ENCODE peak calls at places on chromosomes 3 and 15, in four cellular contexts. W is IMR-90, K is K562, C is GM12878. Q is an unnamed sample.

GRCh38 chr3:13549513-13550256 is 760 bp downstream of the FBLN2 start:
- DNase-seq in W (no peak), C (no peak), K (no peak), Q (no peak)

GRCh38 chr3:187743195-187744141 is 1.8 kb downstream of the BCL6 start:
- DNase-seq in C (no peak), W (peak; percentile 46), K (peak; percentile 53), Q (peak; percentile 39)

GRCh38 chr15:37081985-37082384 is 18.4 kb downstream of the MEIS2 start:
- DNase-seq in K (no peak), W (no peak), C (no peak), Q (no peak)

GRCh38 chr15:26772588-26773484 is at the start of gene GABRB3:
- DNase-seq in K (no peak), C (no peak), W (no peak), Q (no peak)

GRCh38 chr3:185939721-185940120 is 1.9 kb upstream of the TRA2B start:
- DNase-seq in K (no peak), W (no peak), C (no peak), Q (no peak)

GRCh38 chr3:169907476-169907875 is 3.9 kb upstream of the SAMD7 start:
- DNase-seq in C (no peak), K (no peak), W (no peak), Q (no peak)

GRCh38 chr15:88610756-88611231 is 10.3 kb upstream of the AEN start:
- DNase-seq in W (peak; percentile 13), K (no peak), C (no peak), Q (no peak)

GRCh38 chr3:36373084-36373483 is 7.2 kb upstream of the STAC start:
- DNase-seq in K (no peak), C (no peak), W (peak; percentile 7), Q (peak; percentile 8)

GRCh38 chr15:49187537-49188245 is 17.6 kb downstream of the GALK2 start:
- DNase-seq in K (no peak), C (no peak), W (peak; percentile 76), Q (no peak)

GRCh38 chr3:183178833-183179549 is 16.5 kb upstream of the LAMP3 start:
- DNase-seq in K (peak; percentile 65), W (no peak), C (no peak), Q (peak; percentile 37)

GRCh38 chr3:20563236-20563635 is 377.2 kb upstream of the SGO1 start:
- DNase-seq in C (no peak), K (no peak), W (no peak), Q (no peak)

GRCh38 chr3:127408022-127408683 is 120.3 kb upstream of the PRR20G start:
- DNase-seq in K (no peak), W (no peak), C (no peak), Q (no peak)

GRCh38 chr15:78046796-78047341 is 30.6 kb downstream of the TBC1D2B start:
- DNase-seq in W (no peak), K (no peak), C (no peak), Q (no peak)

GRCh38 chr3:71225285-71225684 is 358.2 kb downstream of the FOXP1 start:
- DNase-seq in K (no peak), C (no peak), W (peak; percentile 73), Q (peak; percentile 61)

DNA sequence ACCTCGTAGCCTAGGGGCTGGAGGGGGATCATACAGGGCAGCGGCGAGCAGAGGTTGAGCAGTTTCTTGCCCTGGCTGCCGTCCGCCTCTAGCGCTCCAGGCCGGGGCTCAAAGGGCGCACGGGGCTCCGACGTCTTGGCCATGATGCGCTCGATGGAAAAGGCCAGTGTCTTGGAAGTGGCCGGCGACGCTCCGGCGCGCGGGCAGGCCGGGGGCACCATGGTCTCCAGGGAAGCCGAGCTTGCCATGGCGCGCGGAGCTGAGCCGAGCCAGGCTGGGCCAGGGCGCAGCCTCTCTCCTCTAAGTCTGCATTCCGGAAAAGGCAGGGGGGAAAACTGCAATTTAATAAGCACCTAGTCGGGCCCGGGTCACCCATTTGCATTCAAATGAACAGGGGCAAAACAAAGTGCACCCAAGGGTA is 719 bp downstream of the FEZF2 start:
- DNase-seq in C (no peak), K (no peak), W (no peak), Q (no peak)
- TF ChIP-seq FOS in C (no peak), K (no peak), W (no peak), Q (no peak)

GRCh38 chr15:76060098-76060989 is 559 bp downstream of the TMEM266 start:
- DNase-seq in W (no peak), K (no peak), C (peak; percentile 34), Q (peak; percentile 6)
- TF ChIP-seq FOS in W (no peak), K (no peak), C (no peak), Q (no peak)

DNA sequence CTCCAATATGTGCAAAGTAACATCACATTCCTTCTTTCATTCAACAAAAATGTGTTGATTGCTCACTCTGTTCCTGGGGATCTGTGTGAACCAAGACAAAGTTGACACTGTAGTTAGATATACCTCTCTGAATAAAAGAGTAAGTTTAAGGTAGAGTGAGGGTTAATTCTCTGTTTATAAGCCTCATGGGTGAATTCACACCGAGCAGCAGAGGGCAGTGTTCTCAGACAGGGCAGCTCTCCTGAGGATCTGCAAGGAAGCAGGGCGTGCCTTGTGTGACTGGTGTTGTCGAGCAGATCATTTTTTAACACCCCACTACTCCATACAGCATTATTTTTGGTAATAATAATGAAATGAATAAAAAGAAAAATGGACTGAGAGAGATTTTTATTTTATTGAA is 34.4 kb downstream of the PAQR9 start:
- DNase-seq in K (peak; percentile 70), W (peak; percentile 61), C (no peak), Q (peak; percentile 21)
- TF ChIP-seq FOS in K (no peak), W (no peak), C (no peak), Q (no peak)

GRCh38 chr15:72341361-72341760 is 21.4 kb upstream of the CELF6 start:
- DNase-seq in K (peak; percentile 30), W (no peak), C (no peak), Q (no peak)
- TF ChIP-seq FOS in K (no peak), W (no peak), C (no peak), Q (no peak)

GRCh38 chr3:133717424-133717823 is 28.8 kb upstream of the TF start:
- DNase-seq in W (no peak), K (no peak), C (no peak), Q (no peak)
- TF ChIP-seq FOS in W (no peak), K (no peak), C (no peak), Q (no peak)

DNA sequence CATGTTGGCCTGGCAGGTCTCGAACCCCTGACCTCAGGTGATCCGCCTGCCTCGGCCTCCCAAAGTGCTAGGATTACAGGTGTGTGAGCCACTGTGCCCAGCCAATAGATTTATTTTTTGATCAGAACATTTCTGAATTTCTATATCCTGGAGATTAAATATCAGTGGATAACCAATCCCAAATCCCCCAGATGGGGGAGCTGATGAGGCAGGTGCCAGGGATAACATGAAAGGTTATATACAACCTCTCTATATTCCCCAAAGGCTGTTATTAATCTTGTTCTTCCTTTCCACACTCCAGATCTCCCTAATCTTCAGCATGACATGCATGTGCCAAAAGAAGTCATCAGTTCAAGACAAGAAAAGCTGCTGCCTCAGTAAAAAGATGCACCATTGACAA is 112.3 kb downstream of the WDR76 start:
- DNase-seq in W (peak; percentile 33), K (peak; percentile 20), C (no peak), Q (peak; percentile 64)
- TF ChIP-seq FOS in W (no peak), K (no peak), C (no peak), Q (no peak)

DNA sequence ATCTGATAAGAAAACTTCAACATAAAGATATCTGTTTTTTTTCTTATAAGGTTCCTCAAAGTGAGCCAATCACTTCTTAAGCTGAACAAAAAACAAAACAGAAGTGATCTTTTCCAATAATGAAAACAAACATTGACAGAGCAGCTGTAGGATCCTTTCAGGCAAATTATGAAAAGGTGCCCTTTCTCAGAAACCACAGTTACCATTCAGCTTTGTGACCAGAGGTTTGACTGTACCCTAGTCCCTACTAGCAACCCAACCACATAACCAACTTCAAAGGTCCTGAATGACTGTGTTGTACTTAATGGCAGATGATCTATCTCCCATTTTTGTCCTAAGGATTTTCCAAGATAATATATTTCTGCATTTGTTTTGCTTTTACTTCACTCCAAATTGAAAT is 39.4 kb upstream of the CCR2 start:
- DNase-seq in W (no peak), C (no peak), K (no peak), Q (no peak)
- TF ChIP-seq FOS in W (no peak), C (no peak), K (no peak), Q (no peak)

GRCh38 chr3:156760333-156760732 is 65.8 kb upstream of the LEKR1 start:
- DNase-seq in C (peak; percentile 40), W (no peak), K (no peak), Q (no peak)

GRCh38 chr3:156763386-156763785 is 62.8 kb upstream of the LEKR1 start:
- DNase-seq in C (no peak), W (no peak), K (no peak), Q (no peak)

GRCh38 chr3:156762631-156763185 is 63.4 kb upstream of the LEKR1 start:
- DNase-seq in W (peak; percentile 93), K (no peak), C (no peak), Q (no peak)

GRCh38 chr3:156761713-156762575 is 64.2 kb upstream of the LEKR1 start:
- DNase-seq in C (no peak), W (peak; percentile 60), K (no peak), Q (no peak)

DNA sequence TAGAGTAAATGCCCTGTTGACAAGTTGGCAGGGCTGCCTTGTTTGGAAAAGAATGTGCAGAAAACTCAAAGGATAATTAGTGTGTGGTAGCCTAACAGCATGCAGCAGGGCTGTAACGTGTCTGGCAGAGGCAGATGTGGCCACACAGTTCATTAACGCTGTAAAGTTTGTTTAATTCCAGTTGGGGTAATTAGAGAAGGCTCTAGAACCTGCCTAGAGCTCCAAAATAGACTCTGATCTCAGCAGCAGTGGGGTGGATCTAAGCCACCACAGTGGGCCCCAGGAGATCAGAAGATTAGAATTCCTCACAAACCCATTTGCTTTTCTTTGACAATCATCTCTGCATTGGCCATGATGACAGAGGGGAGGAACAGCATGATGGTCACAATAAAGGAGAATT is 65.1 kb upstream of the LEKR1 start:
- DNase-seq in K (no peak), C (no peak), W (no peak), Q (no peak)
- TF ChIP-seq FOS in K (no peak), C (no peak), W (no peak), Q (no peak)

DNA sequence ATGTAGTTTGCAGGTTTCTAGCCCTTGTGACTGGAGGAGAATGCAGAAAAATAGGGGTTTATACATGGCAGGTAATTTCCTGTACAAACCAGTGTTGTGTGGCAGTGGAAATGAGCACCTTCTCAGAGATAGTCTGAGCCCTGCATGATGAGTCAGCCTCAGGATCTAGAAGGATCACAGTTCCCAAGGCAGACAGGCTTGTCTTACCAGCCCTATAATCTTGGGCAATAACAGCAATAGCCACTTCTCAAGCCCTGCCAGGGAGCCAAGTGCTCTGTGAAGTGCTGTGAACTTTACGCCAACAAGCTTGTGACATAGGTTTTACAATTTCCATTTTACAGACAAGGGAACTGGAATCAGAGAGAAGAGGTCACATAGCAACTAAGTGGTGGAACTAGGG is 89.4 kb downstream of the CD47 start:
- DNase-seq in W (peak; percentile 34), C (no peak), K (no peak), Q (no peak)
- TF ChIP-seq FOS in W (no peak), C (no peak), K (no peak), Q (no peak)

GRCh38 chr3:115518100-115518852 is 105.0 kb upstream of the GAP43 start:
- DNase-seq in K (no peak), W (peak; percentile 79), C (no peak), Q (peak; percentile 92)

GRCh38 chr3:115517457-115518050 is 105.8 kb upstream of the GAP43 start:
- DNase-seq in C (no peak), W (peak; percentile 3), K (no peak), Q (no peak)

GRCh38 chr3:115513411-115513800 is 109.9 kb upstream of the GAP43 start:
- DNase-seq in K (no peak), C (no peak), W (no peak), Q (peak; percentile 57)

GRCh38 chr3:115512565-115513410 is 110.5 kb upstream of the GAP43 start:
- DNase-seq in C (no peak), K (no peak), W (peak; percentile 38), Q (peak; percentile 61)
- TF ChIP-seq FOS in C (no peak), K (no peak), W (no peak), Q (no peak)